ENCODE peak calls at places on chromosomes 6 and 20, in ten cellular contexts. One of them, this sample, is unnamed. For H3K27me3, the result is how much of the 10 kb centered on the place peaks cover.

GRCh38 chr6:41636803-41637178 is 1.5 kb upstream of the MDFI start:
- DNase-seq in tibial nerve: no peak
- DNase-seq in transverse colon: peak
- DNase-seq in heart left ventricle: no peak
- DNase-seq in esophagus muscularis mucosa: no peak
- DNase-seq in spleen: peak
- DNase-seq in IMR-90: no peak
- DNase-seq in right lobe of liver: peak
- DNase-seq in uterus: no peak
- DNase-seq in body of pancreas: peak
- DNase-seq in this sample: no peak

GRCh38 chr20:8662433-8662954 is 406.4 kb upstream of the PLCB4 start:
- DNase-seq in body of pancreas: no peak
- DNase-seq in uterus: no peak
- DNase-seq in esophagus muscularis mucosa: no peak
- DNase-seq in tibial nerve: no peak
- DNase-seq in spleen: no peak
- DNase-seq in IMR-90: no peak
- DNase-seq in heart left ventricle: no peak
- DNase-seq in right lobe of liver: no peak
- DNase-seq in transverse colon: no peak
- DNase-seq in this sample: no peak

GRCh38 chr20:14441201-14441600 is 103.8 kb upstream of the FLRT3 start:
- DNase-seq in transverse colon: no peak
- DNase-seq in body of pancreas: no peak
- DNase-seq in heart left ventricle: no peak
- DNase-seq in spleen: no peak
- DNase-seq in uterus: no peak
- DNase-seq in esophagus muscularis mucosa: no peak
- DNase-seq in IMR-90: peak
- DNase-seq in right lobe of liver: no peak
- DNase-seq in tibial nerve: no peak
- DNase-seq in this sample: no peak

GRCh38 chr6:17881085-17881883 is 106.2 kb downstream of the KIF13A start:
- DNase-seq in transverse colon: no peak
- DNase-seq in body of pancreas: no peak
- DNase-seq in esophagus muscularis mucosa: no peak
- DNase-seq in right lobe of liver: peak
- DNase-seq in tibial nerve: no peak
- DNase-seq in spleen: peak
- DNase-seq in IMR-90: no peak
- DNase-seq in heart left ventricle: no peak
- DNase-seq in uterus: no peak
- DNase-seq in this sample: no peak

GRCh38 chr20:52118696-52119095 is 72.9 kb downstream of the ZFP64 start:
- DNase-seq in esophagus muscularis mucosa: peak
- DNase-seq in IMR-90: no peak
- DNase-seq in body of pancreas: no peak
- DNase-seq in transverse colon: no peak
- DNase-seq in right lobe of liver: no peak
- DNase-seq in spleen: no peak
- DNase-seq in heart left ventricle: no peak
- DNase-seq in uterus: no peak
- DNase-seq in tibial nerve: no peak
- DNase-seq in this sample: no peak

GRCh38 chr20:2626853-2627541 is 25.4 kb upstream of the NOP56 start:
- DNase-seq in body of pancreas: no peak
- DNase-seq in heart left ventricle: no peak
- DNase-seq in spleen: no peak
- DNase-seq in tibial nerve: no peak
- DNase-seq in IMR-90: peak
- DNase-seq in right lobe of liver: no peak
- DNase-seq in uterus: no peak
- DNase-seq in esophagus muscularis mucosa: no peak
- DNase-seq in transverse colon: peak
- DNase-seq in this sample: peak

GRCh38 chr20:45968081-45968671 is 3.8 kb downstream of the ZNF335 start:
- DNase-seq in uterus: no peak
- DNase-seq in tibial nerve: no peak
- DNase-seq in spleen: no peak
- DNase-seq in heart left ventricle: no peak
- DNase-seq in IMR-90: no peak
- DNase-seq in right lobe of liver: peak
- DNase-seq in body of pancreas: peak
- DNase-seq in transverse colon: no peak
- DNase-seq in esophagus muscularis mucosa: no peak
- DNase-seq in this sample: peak

GRCh38 chr6:6972456-6972855 is 135.3 kb upstream of the RREB1 start:
- DNase-seq in heart left ventricle: no peak
- DNase-seq in transverse colon: no peak
- DNase-seq in body of pancreas: no peak
- DNase-seq in IMR-90: peak
- DNase-seq in right lobe of liver: no peak
- DNase-seq in uterus: no peak
- DNase-seq in spleen: no peak
- DNase-seq in esophagus muscularis mucosa: no peak
- DNase-seq in tibial nerve: no peak
- DNase-seq in this sample: no peak

GRCh38 chr20:50520222-50520877 is 10.2 kb downstream of the PTPN1 start:
- DNase-seq in heart left ventricle: no peak
- DNase-seq in right lobe of liver: no peak
- DNase-seq in tibial nerve: no peak
- DNase-seq in body of pancreas: no peak
- DNase-seq in spleen: no peak
- DNase-seq in esophagus muscularis mucosa: no peak
- DNase-seq in transverse colon: peak
- DNase-seq in uterus: no peak
- DNase-seq in IMR-90: no peak
- DNase-seq in this sample: peak

DNA sequence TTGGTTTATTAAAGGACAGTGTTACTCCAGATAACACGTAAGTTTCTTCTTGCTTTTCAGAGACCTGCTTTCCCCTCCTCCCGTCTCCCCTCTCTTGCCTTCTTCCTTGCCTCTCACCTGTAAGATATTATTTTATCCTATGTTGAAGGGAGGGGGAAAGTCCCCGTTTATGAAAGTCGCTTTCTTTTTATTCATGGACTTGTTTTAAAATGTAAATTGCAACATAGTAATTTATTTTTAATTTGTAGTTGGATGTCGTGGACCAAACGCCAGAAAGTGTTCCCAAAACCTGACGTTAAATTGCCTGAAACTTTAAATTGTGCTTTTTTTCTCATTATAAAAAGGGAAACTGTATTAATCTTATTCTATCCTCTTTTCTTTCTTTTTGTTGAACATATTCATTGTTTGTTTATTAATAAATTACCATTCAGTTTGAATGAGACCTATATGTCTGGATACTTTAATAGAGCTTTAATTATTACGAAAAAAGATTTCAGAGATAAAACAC is 2.7 kb downstream of the FOXC1 start:
- DNase-seq in tibial nerve: no peak
- DNase-seq in transverse colon: no peak
- DNase-seq in uterus: no peak
- DNase-seq in body of pancreas: no peak
- DNase-seq in heart left ventricle: no peak
- DNase-seq in right lobe of liver: no peak
- DNase-seq in IMR-90: no peak
- DNase-seq in esophagus muscularis mucosa: no peak
- DNase-seq in spleen: no peak
- DNase-seq in this sample: no peak
- H3K27me3 ChIP-seq in tibial nerve: half or more
- H3K27me3 ChIP-seq in transverse colon: half or more
- H3K27me3 ChIP-seq in uterus: under half
- H3K27me3 ChIP-seq in body of pancreas: under half
- H3K27me3 ChIP-seq in heart left ventricle: under half
- H3K27me3 ChIP-seq in right lobe of liver: under half
- H3K27me3 ChIP-seq in IMR-90: under half
- H3K27me3 ChIP-seq in esophagus muscularis mucosa: under half
- H3K27me3 ChIP-seq in spleen: half or more
- H3K27me3 ChIP-seq in this sample: half or more

DNA sequence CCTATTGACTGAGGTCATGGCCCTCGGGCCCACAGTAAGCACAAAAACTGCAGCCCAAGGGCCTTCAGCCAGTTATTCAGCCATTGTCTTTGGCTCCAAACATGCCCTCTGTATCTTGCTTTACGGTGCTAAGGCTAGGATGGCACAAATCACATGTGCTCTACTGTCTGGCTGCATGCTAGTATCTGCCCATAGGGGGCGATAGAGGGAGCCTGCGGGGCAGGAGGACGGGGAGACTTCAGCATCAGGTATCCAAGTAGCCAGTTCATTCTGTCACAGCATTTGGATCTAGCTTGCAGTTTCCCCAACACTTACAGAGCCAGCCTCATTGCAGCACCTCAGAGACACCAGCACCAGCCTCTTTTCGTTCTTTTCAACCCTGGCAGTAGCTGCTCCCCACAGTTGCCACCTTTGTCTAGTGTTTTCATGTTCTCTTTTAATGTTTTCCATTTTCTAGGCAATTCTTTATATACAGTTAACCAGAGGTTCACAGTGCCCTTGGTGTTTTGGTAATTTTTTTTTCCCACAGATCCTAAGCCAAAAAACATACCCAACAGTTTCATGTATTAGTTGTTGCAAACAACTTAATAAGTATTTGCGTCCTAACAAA is 705.9 kb downstream of the PTPRT start:
- DNase-seq in body of pancreas: peak
- DNase-seq in transverse colon: peak
- DNase-seq in uterus: no peak
- DNase-seq in IMR-90: no peak
- DNase-seq in esophagus muscularis mucosa: no peak
- DNase-seq in spleen: no peak
- DNase-seq in right lobe of liver: no peak
- DNase-seq in heart left ventricle: no peak
- DNase-seq in tibial nerve: no peak
- DNase-seq in this sample: no peak
- TF ChIP-seq CTCF in body of pancreas: peak
- TF ChIP-seq CTCF in transverse colon: peak
- TF ChIP-seq CTCF in uterus: no peak
- TF ChIP-seq CTCF in IMR-90: no peak
- TF ChIP-seq CTCF in esophagus muscularis mucosa: no peak
- TF ChIP-seq CTCF in spleen: no peak
- TF ChIP-seq CTCF in right lobe of liver: peak
- TF ChIP-seq CTCF in heart left ventricle: peak
- TF ChIP-seq CTCF in tibial nerve: no peak
- TF ChIP-seq CTCF in this sample: no peak

GRCh38 chr6:170143401-170144150 is 147.3 kb downstream of the DLL1 start:
- DNase-seq in transverse colon: no peak
- DNase-seq in spleen: peak
- DNase-seq in heart left ventricle: peak
- DNase-seq in uterus: no peak
- DNase-seq in tibial nerve: no peak
- DNase-seq in body of pancreas: no peak
- DNase-seq in right lobe of liver: no peak
- DNase-seq in esophagus muscularis mucosa: no peak
- DNase-seq in IMR-90: no peak
- DNase-seq in this sample: peak
- TF ChIP-seq POLR2A in transverse colon: no peak
- TF ChIP-seq POLR2A in spleen: no peak
- TF ChIP-seq POLR2A in heart left ventricle: no peak
- TF ChIP-seq POLR2A in uterus: no peak
- TF ChIP-seq POLR2A in tibial nerve: no peak
- TF ChIP-seq POLR2A in body of pancreas: no peak
- TF ChIP-seq POLR2A in right lobe of liver: no peak
- TF ChIP-seq POLR2A in esophagus muscularis mucosa: no peak
- TF ChIP-seq POLR2A in IMR-90: no peak
- TF ChIP-seq POLR2A in this sample: no peak

GRCh38 chr20:22560817-22561216 is 23.6 kb downstream of the FOXA2 start:
- DNase-seq in uterus: no peak
- DNase-seq in right lobe of liver: no peak
- DNase-seq in body of pancreas: no peak
- DNase-seq in esophagus muscularis mucosa: peak
- DNase-seq in spleen: no peak
- DNase-seq in heart left ventricle: no peak
- DNase-seq in tibial nerve: no peak
- DNase-seq in transverse colon: no peak
- DNase-seq in IMR-90: no peak
- DNase-seq in this sample: no peak

GRCh38 chr20:22561965-22562581 is 22.3 kb downstream of the FOXA2 start:
- DNase-seq in body of pancreas: no peak
- DNase-seq in spleen: no peak
- DNase-seq in tibial nerve: no peak
- DNase-seq in uterus: no peak
- DNase-seq in esophagus muscularis mucosa: peak
- DNase-seq in IMR-90: no peak
- DNase-seq in transverse colon: no peak
- DNase-seq in heart left ventricle: no peak
- DNase-seq in right lobe of liver: no peak
- DNase-seq in this sample: no peak

GRCh38 chr20:22559711-22560305 is 24.6 kb downstream of the FOXA2 start:
- DNase-seq in body of pancreas: no peak
- DNase-seq in tibial nerve: no peak
- DNase-seq in transverse colon: no peak
- DNase-seq in right lobe of liver: no peak
- DNase-seq in esophagus muscularis mucosa: peak
- DNase-seq in spleen: no peak
- DNase-seq in uterus: no peak
- DNase-seq in IMR-90: no peak
- DNase-seq in heart left ventricle: no peak
- DNase-seq in this sample: no peak

GRCh38 chr20:22562620-22563019 is 21.8 kb downstream of the FOXA2 start:
- DNase-seq in transverse colon: no peak
- DNase-seq in esophagus muscularis mucosa: peak
- DNase-seq in body of pancreas: no peak
- DNase-seq in tibial nerve: no peak
- DNase-seq in uterus: no peak
- DNase-seq in right lobe of liver: no peak
- DNase-seq in IMR-90: no peak
- DNase-seq in spleen: no peak
- DNase-seq in heart left ventricle: no peak
- DNase-seq in this sample: no peak

DNA sequence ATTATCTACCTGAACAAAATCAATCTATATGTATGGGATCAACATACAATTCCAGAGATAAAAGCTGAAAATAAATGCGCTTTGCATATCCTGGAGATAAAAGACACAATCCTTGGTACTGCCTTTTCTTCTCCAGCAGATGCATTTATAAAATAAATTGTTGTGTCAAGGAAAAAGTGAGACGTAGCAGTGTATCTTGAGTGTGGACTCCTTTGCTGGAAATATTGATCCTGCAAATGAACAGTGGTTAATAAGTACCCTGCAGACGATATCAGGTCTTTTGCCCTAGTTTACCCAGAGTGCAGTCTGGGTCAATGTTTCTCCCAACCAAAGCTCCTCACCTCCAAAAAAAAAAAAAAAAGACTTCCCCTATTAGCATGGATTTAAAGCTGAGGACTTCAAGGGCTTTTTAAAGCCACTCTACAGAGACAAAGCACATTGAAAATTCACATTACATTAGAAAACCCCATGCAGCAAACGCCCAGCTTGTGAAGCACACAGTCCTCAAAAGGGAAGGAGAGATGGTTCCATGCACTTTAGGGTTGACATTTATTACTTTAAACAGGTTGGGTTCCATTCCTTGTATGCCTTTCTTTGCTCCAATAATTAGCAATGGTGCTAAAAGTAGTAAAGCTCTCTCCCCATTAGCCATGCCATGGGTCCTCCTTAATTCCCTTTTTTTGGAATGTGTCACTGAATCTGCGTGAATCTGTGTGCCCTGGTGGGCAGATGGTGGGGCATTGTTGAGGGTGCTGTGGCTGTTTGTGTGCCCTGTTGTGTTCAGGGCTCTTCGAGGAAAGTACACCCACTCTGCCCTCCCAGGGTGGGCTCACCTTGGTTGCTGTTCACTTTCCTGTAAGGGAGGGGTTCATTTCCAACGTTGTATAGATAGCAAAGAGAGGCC is 21.1 kb downstream of the FOXA2 start:
- DNase-seq in body of pancreas: no peak
- DNase-seq in esophagus muscularis mucosa: no peak
- DNase-seq in transverse colon: no peak
- DNase-seq in heart left ventricle: no peak
- DNase-seq in right lobe of liver: no peak
- DNase-seq in tibial nerve: no peak
- DNase-seq in IMR-90: no peak
- DNase-seq in spleen: no peak
- DNase-seq in uterus: no peak
- DNase-seq in this sample: no peak
- H3K27me3 ChIP-seq in body of pancreas: under half
- H3K27me3 ChIP-seq in esophagus muscularis mucosa: under half
- H3K27me3 ChIP-seq in transverse colon: half or more
- H3K27me3 ChIP-seq in heart left ventricle: under half
- H3K27me3 ChIP-seq in right lobe of liver: under half
- H3K27me3 ChIP-seq in tibial nerve: half or more
- H3K27me3 ChIP-seq in IMR-90: under half
- H3K27me3 ChIP-seq in spleen: half or more
- H3K27me3 ChIP-seq in uterus: under half
- H3K27me3 ChIP-seq in this sample: under half

This sample was measured in Peyer's patch.